ENCODE peak calls at places on chromosomes 12 and 14, in six cellular contexts. R is H1, A is IMR-90, N is mesendoderm, S is neuronal stem cell, J is mesenchymal stem cell. I is an unnamed sample.

GRCh38 chr14:90891326-90891725 is 75.1 kb upstream of the TTC7B start:
- DNase-seq in R (no peak), A (no peak), N (no peak), S (no peak), J (no peak), I (no peak)

GRCh38 chr14:25032092-25032784 is 17.7 kb downstream of the STXBP6 start:
- DNase-seq in R (no peak), A (no peak), N (peak; percentile 55), S (no peak), J (no peak), I (peak; percentile 41)

GRCh38 chr12:7661741-7662140 is 4.0 kb downstream of the APOBEC1 start:
- DNase-seq in R (no peak), A (no peak), N (no peak), S (no peak), J (no peak), I (no peak)

GRCh38 chr14:32896979-32897723 is 41.5 kb upstream of the NPAS3 start:
- DNase-seq in R (no peak), A (peak; percentile 7), N (no peak), S (no peak), J (peak; percentile 77), I (no peak)

GRCh38 chr14:94307410-94307992 is 14.4 kb upstream of the SERPINA10 start:
- DNase-seq in R (no peak), A (no peak), N (peak; percentile 68), S (no peak), J (no peak), I (no peak)

GRCh38 chr14:89190779-89191513 is 226.1 kb downstream of the FOXN3 start:
- DNase-seq in R (no peak), A (no peak), N (peak; percentile 70), S (peak; percentile 14), J (peak; percentile 21), I (peak; percentile 43)

GRCh38 chr12:31215521-31216232 is 110.3 kb downstream of the SINHCAF start:
- DNase-seq in R (no peak), A (no peak), N (no peak), S (no peak), J (no peak), I (no peak)

GRCh38 chr12:15962760-15963159 is 51.6 kb downstream of the DERA start:
- DNase-seq in R (no peak), A (peak; percentile 12), N (peak; percentile 73), S (no peak), J (no peak), I (no peak)

GRCh38 chr12:117818400-117818799 is 150.4 kb downstream of the KSR2 start:
- DNase-seq in R (no peak), A (no peak), N (no peak), S (peak; percentile 11), J (no peak), I (no peak)
- H3K9ac ChIP-seq in R (no peak overlapping the region), A (no peak overlapping the region), N (no peak overlapping the region), S (no peak overlapping the region), J (no peak overlapping the region), I (no peak overlapping the region)

DNA sequence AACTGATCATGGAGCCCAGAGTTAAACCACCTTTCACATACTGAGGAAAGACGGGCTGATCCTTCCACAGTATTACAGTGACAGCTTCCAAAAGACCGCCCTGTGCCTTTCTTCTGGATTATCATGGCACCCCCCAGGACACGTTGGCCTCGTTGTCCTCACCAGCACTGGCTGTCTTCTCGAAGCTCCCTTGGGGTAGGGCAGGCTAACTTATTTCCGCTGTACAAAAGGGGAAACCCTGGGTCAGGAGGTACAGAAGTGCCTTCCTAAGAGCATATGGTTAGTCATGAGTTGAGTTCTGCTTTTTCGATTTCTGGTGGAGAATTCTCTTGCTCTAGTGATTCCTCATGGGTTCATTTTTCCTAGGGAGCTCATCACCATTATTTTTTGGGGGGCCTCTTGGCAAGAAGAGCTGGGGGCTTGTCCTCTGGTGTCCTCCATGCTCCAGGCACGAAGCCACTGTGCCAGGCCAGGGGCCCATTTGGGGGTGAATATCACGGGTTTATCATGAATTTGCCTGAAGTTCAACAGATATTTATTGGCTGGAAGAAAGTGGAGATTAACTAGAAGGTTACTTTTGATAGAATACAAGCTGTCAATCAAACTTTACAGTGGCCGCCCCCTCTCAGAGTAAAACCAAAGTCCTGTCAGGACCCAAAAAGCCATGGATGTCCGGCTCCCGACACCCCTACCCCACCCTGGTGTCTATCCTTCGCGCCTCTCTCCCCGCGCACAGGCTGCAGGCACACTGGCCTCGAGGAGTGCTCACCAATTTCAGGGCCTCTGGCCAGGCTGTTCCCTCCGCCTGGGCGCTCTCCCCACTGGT is 8.8 kb upstream of the TRAF3 start:
- DNase-seq in R (no peak), A (no peak), N (no peak), S (no peak), J (no peak), I (no peak)
- H3K23ac ChIP-seq in R (no peak overlapping the region), A (no peak overlapping the region), N (no peak overlapping the region), S (no peak overlapping the region), J (no peak overlapping the region), I (no peak overlapping the region)

GRCh38 chr12:54066408-54066807 is 12.8 kb downstream of the HOXC4 start:
- DNase-seq in R (no peak), A (no peak), N (no peak), S (no peak), J (no peak), I (no peak)
- H2AK5ac ChIP-seq in R (no peak overlapping the region), A (no peak overlapping the region), N (no peak overlapping the region), S (no peak overlapping the region), J (no peak overlapping the region), I (no peak overlapping the region)

GRCh38 chr12:112130461-112130998 is 5.2 kb downstream of the TRAFD1 start:
- DNase-seq in R (no peak), A (peak; percentile 36), N (no peak), S (no peak), J (peak; percentile 87), I (no peak)
- H3K9ac ChIP-seq in R (no peak overlapping the region), A (peak overlapping the region; percentile 65), N (no peak overlapping the region), S (no peak overlapping the region), J (peak overlapping the region; percentile 80), I (no peak overlapping the region)

DNA sequence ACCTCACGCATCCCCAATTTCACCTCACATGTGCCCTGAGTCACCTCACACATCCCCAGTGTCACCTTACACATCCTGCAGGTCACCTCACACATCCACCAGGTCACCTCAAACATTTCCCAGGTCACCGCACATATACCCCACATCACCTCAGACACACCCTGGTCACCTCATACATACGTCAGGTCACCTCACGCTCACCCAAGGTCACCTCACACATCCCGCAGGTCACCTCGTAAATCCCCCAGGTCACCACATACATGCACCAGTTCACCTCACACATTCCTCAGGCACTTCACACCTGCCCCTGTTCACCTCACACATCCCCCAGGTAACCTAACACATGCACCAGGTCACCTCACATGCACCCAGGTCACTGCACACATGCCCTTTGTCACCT is 864.0 kb downstream of the TMEM121 start:
- DNase-seq in R (no peak), A (no peak), N (no peak), S (no peak), J (no peak), I (no peak)
- H3K23ac ChIP-seq in R (no peak overlapping the region), A (no peak overlapping the region), N (no peak overlapping the region), S (no peak overlapping the region), J (no peak overlapping the region), I (no peak overlapping the region)

GRCh38 chr12:53399896-53400295 is 19.9 kb downstream of the SP1 start:
- DNase-seq in R (no peak), A (no peak), N (no peak), S (no peak), J (no peak), I (no peak)
- H2AK5ac ChIP-seq in R (no peak overlapping the region), A (no peak overlapping the region), N (no peak overlapping the region), S (no peak overlapping the region), J (no peak overlapping the region), I (no peak overlapping the region)

I was measured in H9.